ENCODE peak calls at places on chromosomes 1 and 21, in six cellular contexts. G is HFF-Myc, E is upper lobe of right lung, L is psoas muscle, S is brain microvascular endothelial cell, K is IMR-90. O is an unnamed sample.

GRCh38 chr1:91777630-91778300 is 108.2 kb downstream of the TGFBR3 start:
- DNase-seq in G (no peak), E (no peak), L (no peak), S (no peak), K (no peak), O (peak; percentile 56)

GRCh38 chr1:84997667-84998600 is 1.0 kb upstream of the MCOLN2 start:
- DNase-seq in G (no peak), E (no peak), L (no peak), S (no peak), K (peak; percentile 1), O (no peak)

GRCh38 chr1:103917771-103918170 is 168.1 kb downstream of the AMY1C start:
- DNase-seq in G (no peak), E (no peak), L (no peak), S (no peak), K (no peak), O (no peak)

GRCh38 chr1:172266528-172267174 is 153.8 kb upstream of the C1orf105 start:
- DNase-seq in G (no peak), E (no peak), L (no peak), S (no peak), K (no peak), O (no peak)

GRCh38 chr1:62800825-62801306 is 16.9 kb downstream of the ATG4C start:
- DNase-seq in G (no peak), E (no peak), L (no peak), S (no peak), K (peak; percentile 84), O (no peak)

GRCh38 chr21:43308101-43308500 is 118.8 kb downstream of the SIK1 start:
- DNase-seq in G (no peak), E (peak; percentile 52), L (no peak), S (no peak), K (no peak), O (no peak)

GRCh38 chr1:245953876-245954660 is 553.0 kb downstream of the SMYD3 start:
- DNase-seq in G (no peak), E (no peak), L (no peak), S (no peak), K (no peak), O (no peak)

GRCh38 chr21:44522753-44523204 is 17.2 kb downstream of the KRTAP10-1 start:
- DNase-seq in G (no peak), E (no peak), L (no peak), S (no peak), K (no peak), O (no peak)

GRCh38 chr1:17561252-17561558 is 21.7 kb downstream of the ARHGEF10L start:
- DNase-seq in G (no peak), E (no peak), L (no peak), S (no peak), K (no peak), O (no peak)

GRCh38 chr21:37658994-37659458 is 257.2 kb downstream of the KCNJ6 start:
- DNase-seq in G (peak; percentile 16), E (no peak), L (no peak), S (peak; percentile 69), K (peak; percentile 72), O (no peak)

GRCh38 chr1:185110145-185110544 is 46.6 kb downstream of the TRMT1L start:
- DNase-seq in G (no peak), E (no peak), L (no peak), S (no peak), K (peak; percentile 4), O (no peak)

GRCh38 chr1:229248821-229249817 is 21.8 kb upstream of the RAB4A start:
- DNase-seq in G (no peak), E (no peak), L (no peak), S (no peak), K (no peak), O (no peak)

GRCh38 chr1:54001620-54002019 is 16.4 kb downstream of the LDLRAD1 start:
- DNase-seq in G (no peak), E (no peak), L (no peak), S (no peak), K (no peak), O (no peak)

GRCh38 chr1:103230061-103230460 is 121.7 kb upstream of the COL11A1 start:
- DNase-seq in G (no peak), E (no peak), L (no peak), S (peak; percentile 66), K (peak; percentile 51), O (no peak)

GRCh38 chr1:107570768-107571167 is 394.2 kb downstream of the VAV3 start:
- DNase-seq in G (no peak), E (no peak), L (no peak), S (no peak), K (no peak), O (no peak)

GRCh38 chr1:153779781-153780541 is 4.8 kb downstream of the SLC27A3 start:
- DNase-seq in G (no peak), E (no peak), L (no peak), S (no peak), K (no peak), O (no peak)

GRCh38 chr1:234478481-234479309 is at the start of gene TARBP1:
- DNase-seq in G (peak; percentile 19), E (peak; percentile 88), L (peak; percentile 86), S (peak; percentile 46), K (peak; percentile 78), O (no peak)

GRCh38 chr21:44449473-44450363 is 5.6 kb upstream of the LRRC3 start:
- DNase-seq in G (no peak), E (no peak), L (peak; percentile 36), S (no peak), K (no peak), O (no peak)

GRCh38 chr1:242004751-242005495 is 6.0 kb upstream of the MAP1LC3C start:
- DNase-seq in G (no peak), E (no peak), L (no peak), S (no peak), K (no peak), O (no peak)

GRCh38 chr1:234914606-234915290 is 213.9 kb downstream of the TOMM20 start:
- DNase-seq in G (no peak), E (peak; percentile 52), L (no peak), S (no peak), K (no peak), O (no peak)

GRCh38 chr21:46326110-46326703 is 2.3 kb downstream of the PCNT start:
- DNase-seq in G (no peak), E (no peak), L (no peak), S (no peak), K (no peak), O (no peak)

GRCh38 chr1:109570414-109570813 is 22.0 kb downstream of the GNAI3 start:
- DNase-seq in G (no peak), E (no peak), L (no peak), S (peak; percentile 46), K (peak; percentile 50), O (no peak)

GRCh38 chr1:55689800-55690199 is 474.6 kb upstream of the USP24 start:
- DNase-seq in G (no peak), E (no peak), L (no peak), S (no peak), K (no peak), O (no peak)

GRCh38 chr21:45670731-45671130 is 27.2 kb downstream of the PCBP3 start:
- DNase-seq in G (no peak), E (no peak), L (no peak), S (no peak), K (no peak), O (no peak)

GRCh38 chr1:111476214-111476613 is 2.4 kb downstream of the C1orf162 start:
- DNase-seq in G (no peak), E (no peak), L (no peak), S (no peak), K (no peak), O (no peak)

GRCh38 chr1:23799570-23800395 is 771 bp downstream of the GALE start:
- DNase-seq in G (no peak), E (peak; percentile 94), L (peak; percentile 67), S (no peak), K (peak; percentile 56), O (no peak)

GRCh38 chr1:158586942-158587341 is 7.2 kb upstream of the OR10X1 start:
- DNase-seq in G (no peak), E (no peak), L (no peak), S (no peak), K (no peak), O (no peak)

DNA sequence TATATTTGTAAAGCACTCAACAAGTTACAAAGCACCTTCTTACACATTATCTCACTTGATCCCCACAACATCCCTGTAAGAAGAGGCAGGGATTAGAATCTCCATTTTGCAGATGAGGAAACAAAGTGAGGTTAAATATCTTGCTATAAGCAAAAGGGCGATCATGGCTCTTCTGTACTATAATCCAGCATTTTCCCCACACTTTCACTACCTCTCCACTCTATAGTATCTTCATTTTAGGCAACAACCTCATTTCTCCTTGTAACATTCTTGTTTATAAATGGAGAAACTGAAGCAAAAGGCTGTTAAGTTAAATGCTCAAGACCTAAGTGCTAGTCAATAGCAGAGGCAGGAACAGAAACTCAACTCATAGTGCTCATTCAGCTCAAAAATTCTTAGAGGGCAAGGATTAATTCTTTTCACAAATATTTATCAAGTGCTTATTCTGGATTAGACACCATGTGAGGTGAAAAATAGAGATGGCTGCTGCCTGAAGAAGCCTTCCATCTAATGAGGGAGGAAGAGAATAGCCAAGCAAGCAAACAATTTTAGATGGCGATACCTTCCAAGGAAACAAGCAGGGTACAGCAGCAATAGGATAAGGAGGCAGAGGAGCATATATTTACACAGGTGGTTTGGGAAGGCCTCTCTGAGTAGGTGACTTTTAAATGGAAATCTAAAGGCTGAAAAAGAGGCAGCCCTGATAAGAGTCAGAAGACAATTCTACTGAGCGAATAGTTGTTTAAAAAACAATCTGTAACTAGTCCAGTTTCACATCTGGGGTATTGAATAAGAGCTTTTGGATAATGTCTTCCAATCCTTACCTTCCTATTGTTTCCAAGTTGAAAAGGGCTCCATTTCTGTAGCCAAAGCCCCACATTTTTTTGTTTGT is 3.5 kb downstream of the ERRFI1 start:
- DNase-seq in G (no peak), E (no peak), L (no peak), S (no peak), K (no peak), O (no peak)
- H3K4me3 ChIP-seq in G (peak overlapping the region; percentile 84), E (peak overlapping the region; percentile 76), L (peak overlapping the region; percentile 74), S (peak overlapping the region; percentile 75), K (peak overlapping the region; percentile 66), O (peak overlapping the region; percentile 93)

GRCh38 chr1:15385420-15385819 is 24.3 kb upstream of the EFHD2 start:
- DNase-seq in G (no peak), E (no peak), L (no peak), S (no peak), K (no peak), O (no peak)
- H3K4me3 ChIP-seq in G (no peak overlapping the region), E (no peak overlapping the region), L (no peak overlapping the region), S (no peak overlapping the region), K (no peak overlapping the region), O (no peak overlapping the region)

GRCh38 chr1:174206148-174206826 is 47.0 kb downstream of the RABGAP1L start:
- DNase-seq in G (no peak), E (no peak), L (no peak), S (peak; percentile 9), K (no peak), O (no peak)
- H3K4me3 ChIP-seq in G (no peak overlapping the region), E (no peak overlapping the region), L (peak overlapping the region; percentile 15), S (no peak overlapping the region), K (no peak overlapping the region), O (no peak overlapping the region)

DNA sequence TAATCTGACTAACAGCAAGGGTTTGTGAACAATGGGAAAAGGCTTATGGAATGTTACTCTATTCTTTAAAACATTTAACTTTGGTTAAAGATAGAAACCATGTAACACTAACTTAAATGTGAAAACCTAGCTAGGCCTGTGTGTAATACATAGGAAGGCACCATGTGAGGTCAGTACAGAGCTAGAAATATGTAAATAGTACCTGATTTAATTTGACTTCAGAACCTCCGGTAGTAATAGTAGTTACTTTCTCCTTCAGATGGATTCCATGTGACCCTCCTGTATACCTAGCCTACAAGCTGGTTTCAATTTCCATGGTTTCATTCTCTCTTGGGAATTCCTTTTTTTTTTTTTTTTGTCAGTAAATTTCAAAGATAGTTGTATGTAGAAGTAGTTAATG is 1.3 kb downstream of the MTF2 start:
- DNase-seq in G (peak; percentile 73), E (no peak), L (no peak), S (peak; percentile 43), K (peak; percentile 83), O (no peak)
- H3K4me3 ChIP-seq in G (peak overlapping the region; percentile 98), E (peak overlapping the region; percentile 81), L (peak overlapping the region; percentile 82), S (peak overlapping the region; percentile 91), K (peak overlapping the region; percentile 78), O (peak overlapping the region; percentile 67)

GRCh38 chr1:40860706-40861226 is 1.4 kb downstream of the CITED4 start:
- DNase-seq in G (no peak), E (no peak), L (no peak), S (no peak), K (no peak), O (no peak)
- H3K4me3 ChIP-seq in G (peak overlapping the region; percentile 51), E (peak overlapping the region; percentile 63), L (peak overlapping the region; percentile 86), S (peak overlapping the region; percentile 64), K (no peak overlapping the region), O (peak overlapping the region; percentile 71)

O was measured in vagina.